ENCODE peak calls at places on chromosomes 2 and 18, in five cellular contexts. X is heart left ventricle, R is left ventricle myocardium inferior, C is tibial nerve, W is body of pancreas. B is an unnamed sample. For H3K27me3, H3K9me3 and H3K4me1, the result is how much of the 10 kb centered on the place peaks cover.

GRCh38 chr2:100422320-100422719 is 4.9 kb upstream of the CHST10 start:
- DNase-seq in R (no peak), W (peak), X (no peak), C (no peak), B (peak)

GRCh38 chr2:239537633-239538356 is 137.0 kb upstream of the HDAC4 start:
- DNase-seq in R (no peak), W (no peak), X (peak), C (no peak), B (no peak)

GRCh38 chr2:219856602-219857001 is 229.2 kb downstream of the SLC4A3 start:
- DNase-seq in X (no peak), C (no peak), W (no peak), R (no peak), B (no peak)

GRCh38 chr2:128573531-128573930 is 254.9 kb upstream of the HS6ST1 start:
- DNase-seq in X (no peak), R (no peak), W (no peak), C (no peak), B (no peak)

GRCh38 chr2:109712126-109712455 is 82.0 kb upstream of the RGPD5 start:
- DNase-seq in X (no peak), C (no peak), W (no peak), R (no peak), B (no peak)

GRCh38 chr2:29522951-29523669 is 398.3 kb downstream of the ALK start:
- DNase-seq in C (no peak), R (no peak), X (no peak), W (no peak), B (no peak)

GRCh38 chr2:236748385-236748784 is 178.8 kb downstream of the ACKR3 start:
- DNase-seq in C (peak), X (no peak), W (no peak), R (peak), B (no peak)

GRCh38 chr2:5125017-5125730 is 567.0 kb upstream of the SOX11 start:
- DNase-seq in W (no peak), C (no peak), X (no peak), R (no peak), B (no peak)

GRCh38 chr2:48483916-48484315 is 46.0 kb upstream of the STON1 start:
- DNase-seq in C (no peak), X (no peak), W (no peak), R (no peak), B (no peak)

GRCh38 chr2:186103276-186103675 is 364.7 kb downstream of the FSIP2 start:
- DNase-seq in C (no peak), R (no peak), W (no peak), X (no peak), B (no peak)

GRCh38 chr2:186113284-186113683 is 372.8 kb upstream of the ZC3H15 start:
- DNase-seq in W (no peak), R (no peak), X (no peak), C (no peak), B (no peak)

GRCh38 chr2:186105016-186105415 is 366.4 kb downstream of the FSIP2 start:
- DNase-seq in C (no peak), W (no peak), X (no peak), R (no peak), B (no peak)

DNA sequence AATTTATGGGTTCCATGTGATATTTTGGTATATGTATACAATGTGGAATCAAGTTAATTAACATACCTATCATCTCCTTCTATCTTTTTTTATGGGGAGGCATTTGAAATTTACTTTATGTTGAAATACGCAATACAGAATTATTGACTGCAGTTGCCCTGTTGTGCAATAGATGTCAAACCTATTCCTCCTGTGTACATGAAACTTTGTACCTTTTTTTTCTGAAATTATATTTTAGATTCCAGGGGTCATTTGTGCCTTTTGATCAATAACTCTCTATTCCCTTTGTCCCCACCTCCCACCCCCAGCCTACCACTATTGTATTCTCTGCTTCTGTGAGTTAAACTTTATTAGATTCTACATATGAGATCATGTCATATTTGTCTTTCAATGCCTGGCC is 369.9 kb downstream of the FSIP2 start:
- DNase-seq in W (no peak), R (no peak), C (no peak), X (no peak), B (no peak)
- H3K27me3 ChIP-seq in W (under half), R (under half), C (under half), X (under half), B (under half)

GRCh38 chr2:196649202-196649601 is 9.7 kb downstream of the CCDC150 start:
- DNase-seq in R (no peak), W (no peak), X (no peak), C (no peak), B (no peak)

GRCh38 chr2:196652869-196653268 is 13.4 kb downstream of the CCDC150 start:
- DNase-seq in X (no peak), W (no peak), C (no peak), R (no peak), B (no peak)

GRCh38 chr2:196657332-196657731 is 17.8 kb downstream of the CCDC150 start:
- DNase-seq in C (no peak), X (no peak), W (no peak), R (no peak), B (no peak)

GRCh38 chr2:196651387-196652094 is 12.0 kb downstream of the CCDC150 start:
- DNase-seq in W (no peak), C (no peak), X (no peak), R (no peak), B (no peak)

DNA sequence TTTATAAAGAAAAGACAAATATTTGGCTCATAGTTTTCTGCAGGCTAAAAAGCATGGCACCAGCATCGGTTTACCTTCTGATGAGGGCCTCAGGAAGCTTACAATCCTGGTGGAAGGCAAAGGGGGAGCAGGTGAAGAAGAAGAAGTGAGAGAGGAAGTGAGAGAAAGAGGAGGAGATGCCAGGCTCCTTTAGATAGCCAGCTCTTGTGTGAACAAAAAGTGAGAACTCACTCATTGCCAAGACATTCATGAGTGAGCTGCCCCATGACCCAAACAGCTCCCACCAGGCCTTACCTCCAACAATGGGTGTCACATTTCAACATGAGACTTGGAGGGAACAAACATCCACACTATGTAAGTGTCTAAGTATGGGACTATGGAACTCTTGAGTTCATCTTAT is 14.3 kb downstream of the CCDC150 start:
- DNase-seq in X (no peak), R (no peak), W (no peak), C (no peak), B (no peak)
- H3K9me3 ChIP-seq in X (under half), R (half or more), W (under half), C (under half), B (under half)

DNA sequence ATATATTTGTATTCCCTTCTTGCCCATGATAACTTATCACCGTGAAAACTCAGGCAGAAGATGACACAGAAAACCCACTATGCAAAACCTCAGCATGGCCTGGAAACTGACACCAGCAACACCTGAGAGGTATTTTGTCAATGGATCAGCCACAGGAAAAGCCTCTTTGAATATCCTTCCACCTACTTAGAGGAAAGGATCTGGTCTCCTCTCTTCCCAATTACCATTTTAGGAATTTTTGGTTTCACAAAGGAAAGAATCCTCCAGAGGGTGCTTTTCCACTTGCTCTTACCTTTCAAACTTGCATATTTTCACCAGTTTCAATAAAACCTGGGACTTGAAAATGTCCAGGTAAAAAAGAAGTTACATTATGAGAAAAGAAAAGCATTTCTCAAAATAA is 20.0 kb upstream of the MEIS1 start:
- DNase-seq in X (no peak), W (no peak), R (no peak), C (no peak), B (no peak)
- H3K4me1 ChIP-seq in X (under half), W (under half), R (under half), C (under half), B (under half)

GRCh38 chr18:13831864-13832508 is 8.0 kb downstream of the MC5R start:
- DNase-seq in W (no peak), R (no peak), C (no peak), X (no peak), B (no peak)
- H3K27me3 ChIP-seq in W (under half), R (half or more), C (under half), X (under half), B (under half)